ENCODE peak calls at places on chromosomes 12 and 14, in seven cellular contexts. T is Peyer's patch; Y is BE2C; F is esophagus muscularis mucosa; L is effector memory CD4-positive, alpha-beta T cell; R is adipocyte; I is IMR-90. J is an unnamed sample.

GRCh38 chr14:21308479-21309237 is 28.8 kb downstream of the RPGRIP1 start:
- DNase-seq in F (no peak), L (peak; percentile 67), Y (peak; percentile 87), I (peak; percentile 23), T (peak; percentile 96), R (peak; percentile 56), J (peak; percentile 69)

GRCh38 chr14:55772521-55772920 is 192.5 kb downstream of the KTN1 start:
- DNase-seq in R (peak; percentile 27), T (no peak), Y (no peak), I (no peak), F (no peak), L (no peak), J (no peak)

GRCh38 chr14:104967414-104968152 is 10.6 kb downstream of the AHNAK2 start:
- DNase-seq in L (no peak), R (peak; percentile 66), I (no peak), Y (peak; percentile 72), T (no peak), F (no peak), J (no peak)

GRCh38 chr12:67958187-67958586 is 31.1 kb upstream of the IFNG-AS1 start:
- DNase-seq in L (no peak), Y (no peak), T (no peak), R (no peak), F (no peak), I (no peak), J (no peak)

GRCh38 chr12:102454808-102455760 is 25.3 kb downstream of the IGF1 start:
- DNase-seq in Y (no peak), T (peak; percentile 66), I (peak; percentile 74), F (no peak), R (peak; percentile 97), L (no peak), J (no peak)

GRCh38 chr12:129693731-129694130 is 210.1 kb downstream of the TMEM132D start:
- DNase-seq in F (no peak), R (no peak), L (no peak), Y (no peak), I (no peak), T (no peak), J (no peak)

GRCh38 chr12:21912318-21912717 is 28.9 kb downstream of the ABCC9 start:
- DNase-seq in T (no peak), I (peak; percentile 71), R (peak; percentile 49), L (no peak), Y (no peak), F (no peak), J (no peak)

GRCh38 chr14:44649056-44649455 is 142.0 kb upstream of the FSCB start:
- DNase-seq in L (no peak), F (no peak), I (no peak), T (no peak), R (no peak), Y (no peak), J (no peak)

GRCh38 chr14:79018846-79019245 is 848.7 kb downstream of the NRXN3 start:
- DNase-seq in L (no peak), I (peak; percentile 82), Y (no peak), R (no peak), T (no peak), F (no peak), J (no peak)

GRCh38 chr14:64983439-64984310 is 3.0 kb upstream of the FNTB start:
- DNase-seq in L (no peak), F (no peak), Y (peak; percentile 48), I (peak; percentile 74), T (no peak), R (peak; percentile 84), J (no peak)

GRCh38 chr14:61193471-61193870 is 87.7 kb downstream of the TMEM30B start:
- DNase-seq in Y (no peak), T (no peak), L (no peak), R (no peak), I (no peak), F (no peak), J (no peak)

GRCh38 chr12:123743002-123743401 is 19.1 kb upstream of the DNAH10 start:
- DNase-seq in Y (no peak), R (no peak), T (no peak), L (no peak), F (no peak), I (no peak), J (no peak)

GRCh38 chr12:86052921-86053320 is 178.8 kb downstream of the NTS start:
- DNase-seq in F (no peak), Y (no peak), T (no peak), L (no peak), I (no peak), R (no peak), J (no peak)

GRCh38 chr12:121596526-121596925 is 15.7 kb upstream of the KDM2B start:
- DNase-seq in F (no peak), L (no peak), Y (no peak), T (no peak), I (no peak), R (no peak), J (no peak)

GRCh38 chr14:89600950-89601826 is 184.2 kb upstream of the FOXN3 start:
- DNase-seq in L (no peak), T (no peak), Y (no peak), R (peak; percentile 45), F (no peak), I (no peak), J (no peak)

GRCh38 chr12:45726594-45727300 is 2.8 kb upstream of the ARID2 start:
- DNase-seq in F (peak; percentile 93), I (peak; percentile 21), Y (peak; percentile 39), T (peak; percentile 73), L (peak; percentile 7), R (peak; percentile 79), J (peak; percentile 18)

GRCh38 chr12:110760204-110760609 is 17.5 kb upstream of the PPP1CC start:
- DNase-seq in Y (no peak), L (no peak), T (no peak), R (no peak), I (no peak), F (no peak), J (no peak)

GRCh38 chr12:78229491-78230209 is 399.0 kb downstream of the NAV3 start:
- DNase-seq in I (peak; percentile 52), R (peak; percentile 42), L (no peak), Y (peak; percentile 62), T (peak; percentile 69), F (no peak), J (no peak)

GRCh38 chr12:34356233-34356987 is 334.1 kb downstream of the ALG10 start:
- DNase-seq in R (no peak), L (no peak), Y (no peak), T (no peak), F (no peak), I (no peak), J (no peak)

GRCh38 chr12:34361721-34362316 is 339.5 kb downstream of the ALG10 start:
- DNase-seq in T (no peak), F (no peak), Y (no peak), R (no peak), I (no peak), L (no peak), J (no peak)

GRCh38 chr12:34357791-34358190 is 335.5 kb downstream of the ALG10 start:
- DNase-seq in L (no peak), F (no peak), Y (no peak), R (no peak), T (no peak), I (no peak), J (no peak)

GRCh38 chr12:34354239-34355200 is 332.2 kb downstream of the ALG10 start:
- DNase-seq in T (no peak), F (no peak), R (no peak), Y (peak; percentile 46), I (no peak), L (no peak), J (no peak)

DNA sequence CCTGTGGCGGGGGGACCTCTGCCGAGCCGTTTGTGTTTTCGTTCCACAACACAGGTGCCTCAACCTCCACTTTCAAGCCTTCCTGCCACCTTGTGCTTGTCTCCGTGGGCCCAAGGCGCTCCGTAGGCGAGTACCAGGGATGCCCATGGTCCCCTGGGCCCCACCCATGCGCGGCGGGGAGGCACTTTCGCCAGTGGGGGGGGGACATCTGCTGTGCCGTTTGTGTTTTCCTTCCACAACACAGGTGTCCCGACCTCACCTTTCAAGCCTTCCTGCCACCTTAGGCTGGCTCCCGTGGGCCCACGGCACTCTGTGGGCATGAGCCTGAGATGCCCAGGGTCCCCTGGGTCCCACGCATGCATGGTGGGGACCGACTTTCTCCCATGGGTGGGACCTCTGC is 335.9 kb downstream of the ALG10 start:
- DNase-seq in I (no peak), L (no peak), T (no peak), R (no peak), F (no peak), Y (no peak), J (no peak)
- H3K9me3 ChIP-seq in I (peaks cover 38% of the 10 kb centered on the region), L (no peaks in the 10 kb centered on the region), T (peaks cover 28% of the 10 kb centered on the region), R (no peaks in the 10 kb centered on the region), F (peaks cover 23% of the 10 kb centered on the region), Y (no peaks in the 10 kb centered on the region), J (no peaks in the 10 kb centered on the region)

GRCh38 chr12:117330441-117331113 is 30.8 kb downstream of the NOS1 start:
- DNase-seq in R (no peak), Y (no peak), T (no peak), I (no peak), F (no peak), L (no peak), J (no peak)
- H3K9me3 ChIP-seq in R (no peaks in the 10 kb centered on the region), Y (no peaks in the 10 kb centered on the region), T (no peaks in the 10 kb centered on the region), I (peaks cover 29% of the 10 kb centered on the region), F (no peaks in the 10 kb centered on the region), L (no peaks in the 10 kb centered on the region), J (no peaks in the 10 kb centered on the region)

GRCh38 chr12:133080619-133081407 is at the start of gene ZNF140:
- DNase-seq in F (peak; percentile 98), L (peak; percentile 90), I (peak; percentile 96), T (peak; percentile 98), R (peak; percentile 98), Y (peak; percentile 96), J (peak; percentile 85)

GRCh38 chr12:133080051-133080618 is 588 bp upstream of the ZNF140 start:
- DNase-seq in Y (peak; percentile 98), I (peak; percentile 99), T (peak; percentile 99), R (peak; percentile 98), L (peak; percentile 92), F (peak; percentile 99), J (peak; percentile 92)

GRCh38 chr12:133083345-133083744 is 2.6 kb downstream of the ZNF140 start:
- DNase-seq in F (no peak), I (no peak), T (no peak), R (no peak), Y (no peak), L (no peak), J (no peak)

GRCh38 chr12:133081408-133081806 is 684 bp downstream of the ZNF140 start:
- DNase-seq in F (no peak), R (no peak), T (no peak), L (no peak), I (no peak), Y (no peak), J (no peak)
- H3K9me3 ChIP-seq in F (peaks cover 77% of the 10 kb centered on the region), R (peaks cover 74% of the 10 kb centered on the region), T (peaks cover 42% of the 10 kb centered on the region), L (peaks cover 17% of the 10 kb centered on the region), I (peaks cover 49% of the 10 kb centered on the region), Y (peaks cover 5% of the 10 kb centered on the region), J (peaks cover 35% of the 10 kb centered on the region)

GRCh38 chr12:31952418-31952817 is 6.8 kb upstream of the RESF1 start:
- DNase-seq in R (no peak), T (no peak), I (no peak), L (no peak), Y (no peak), F (no peak), J (no peak)
- H3K9me3 ChIP-seq in R (no peaks in the 10 kb centered on the region), T (no peaks in the 10 kb centered on the region), I (no peaks in the 10 kb centered on the region), L (no peaks in the 10 kb centered on the region), Y (no peaks in the 10 kb centered on the region), F (no peaks in the 10 kb centered on the region), J (no peaks in the 10 kb centered on the region)